ENCODE peak calls at places on chromosomes 3 and 15, in ten cellular contexts. E is ovary, V is A549, K is esophagus muscularis mucosa, G is GM12878, X is sigmoid colon, B is K562, C is stomach, J is transverse colon, Q is H1. T is an unnamed sample.

GRCh38 chr3:142154186-142154585 is 4.8 kb upstream of the TFDP2 start:
- DNase-seq in E (no peak), V (no peak), C (no peak), B (no peak), K (no peak), G (no peak), Q (no peak), X (no peak), J (no peak), T (no peak)

GRCh38 chr15:41288464-41288863 is 43.9 kb downstream of the OIP5 start:
- DNase-seq in E (no peak), Q (no peak), K (no peak), C (no peak), X (no peak), J (no peak), G (no peak), V (no peak), B (no peak), T (no peak)

GRCh38 chr3:192566706-192567290 is 160.5 kb downstream of the FGF12 start:
- DNase-seq in K (no peak), V (peak), B (peak), J (peak), Q (peak), X (peak), G (peak), C (peak), E (peak), T (peak)

GRCh38 chr3:136276049-136276755 is 26.1 kb downstream of the PCCB start:
- DNase-seq in C (no peak), B (no peak), V (no peak), K (no peak), Q (no peak), J (no peak), X (no peak), G (no peak), E (no peak), T (no peak)

GRCh38 chr3:47792699-47793098 is 10.2 kb upstream of the DHX30 start:
- DNase-seq in V (no peak), Q (no peak), J (no peak), B (no peak), C (no peak), X (no peak), E (no peak), G (no peak), K (no peak), T (no peak)

GRCh38 chr3:152460936-152461335 is 192.2 kb downstream of the MBNL1 start:
- DNase-seq in X (no peak), C (no peak), Q (no peak), V (no peak), K (no peak), J (peak), B (no peak), G (no peak), E (no peak), T (no peak)

GRCh38 chr3:190990898-190991297 is 128.4 kb upstream of the GMNC start:
- DNase-seq in B (no peak), V (no peak), C (no peak), X (no peak), E (no peak), K (no peak), Q (no peak), J (no peak), G (no peak), T (no peak)

GRCh38 chr3:79846148-79846933 is 78.5 kb upstream of the ROBO1 start:
- DNase-seq in Q (no peak), K (no peak), E (no peak), J (no peak), C (no peak), V (no peak), B (peak), G (no peak), X (no peak), T (no peak)

GRCh38 chr3:43769097-43769470 is 78.3 kb downstream of the ABHD5 start:
- DNase-seq in J (no peak), E (no peak), Q (no peak), C (no peak), V (no peak), B (no peak), K (no peak), G (no peak), X (no peak), T (no peak)

GRCh38 chr3:79380581-79380980 is 387.2 kb downstream of the ROBO1 start:
- DNase-seq in K (no peak), V (no peak), J (no peak), X (no peak), C (no peak), E (no peak), B (no peak), Q (no peak), G (no peak), T (no peak)

GRCh38 chr15:90623854-90624253 is 93.3 kb upstream of the BLM start:
- DNase-seq in G (no peak), X (no peak), E (no peak), J (no peak), Q (no peak), C (no peak), V (no peak), K (no peak), B (no peak), T (no peak)

GRCh38 chr3:158127250-158128219 is 17.6 kb downstream of the RSRC1 start:
- DNase-seq in Q (no peak), C (no peak), J (no peak), G (no peak), V (no peak), E (no peak), B (peak), K (no peak), X (no peak), T (no peak)

GRCh38 chr15:82571722-82572222 is 31.5 kb upstream of the RPS17 start:
- DNase-seq in G (no peak), B (peak), Q (peak), E (peak), V (no peak), K (no peak), J (peak), X (peak), C (peak), T (peak)

GRCh38 chr3:65048151-65048550 is 360.4 kb upstream of the ADAMTS9 start:
- DNase-seq in V (no peak), E (no peak), X (no peak), J (no peak), C (no peak), K (no peak), Q (no peak), B (no peak), G (no peak), T (no peak)

GRCh38 chr3:66401157-66401550 is 99.7 kb downstream of the LRIG1 start:
- DNase-seq in J (no peak), V (no peak), G (no peak), K (no peak), Q (no peak), B (no peak), E (no peak), X (no peak), C (no peak), T (no peak)

GRCh38 chr3:30548605-30549004 is 57.8 kb upstream of the TGFBR2 start:
- DNase-seq in J (no peak), K (no peak), E (no peak), G (no peak), B (peak), Q (no peak), X (no peak), V (no peak), C (no peak), T (no peak)

GRCh38 chr15:91787198-91787597 is 66.3 kb upstream of the SLCO3A1 start:
- DNase-seq in C (no peak), E (no peak), V (no peak), K (no peak), J (no peak), Q (no peak), B (no peak), G (no peak), X (no peak), T (no peak)

GRCh38 chr15:49589030-49589429 is 31.6 kb downstream of the FAM227B start:
- DNase-seq in K (no peak), C (no peak), G (no peak), V (no peak), X (no peak), Q (no peak), B (no peak), J (no peak), E (no peak), T (no peak)

GRCh38 chr3:129651316-129652202 is 45.1 kb upstream of the PLXND1 start:
- DNase-seq in V (peak), Q (no peak), C (no peak), B (no peak), J (no peak), X (no peak), G (no peak), E (peak), K (no peak), T (no peak)

GRCh38 chr3:3662610-3663009 is 136.6 kb upstream of the LRRN1 start:
- DNase-seq in C (no peak), E (no peak), K (no peak), G (no peak), V (no peak), Q (no peak), J (no peak), B (no peak), X (no peak), T (no peak)

GRCh38 chr15:95097366-95097765 is 866.0 kb downstream of the MCTP2 start:
- DNase-seq in B (no peak), C (no peak), X (no peak), G (no peak), K (no peak), J (no peak), V (no peak), Q (no peak), E (no peak), T (no peak)

GRCh38 chr15:101384276-101384675 is 89.2 kb upstream of the SNRPA1 start:
- DNase-seq in X (no peak), K (no peak), V (no peak), E (no peak), G (no peak), B (no peak), C (no peak), Q (no peak), J (no peak), T (no peak)

GRCh38 chr15:67416891-67417290 is 104.0 kb upstream of the C15orf61 start:
- DNase-seq in G (no peak), X (no peak), V (no peak), Q (no peak), J (no peak), B (no peak), E (no peak), C (no peak), K (no peak), T (no peak)

GRCh38 chr3:188706176-188706575 is 465.6 kb upstream of the TPRG1 start:
- DNase-seq in G (no peak), X (no peak), J (no peak), E (no peak), K (no peak), V (no peak), Q (no peak), C (no peak), B (no peak), T (no peak)

GRCh38 chr15:85412956-85413854 is 32.8 kb downstream of the AKAP13 start:
- DNase-seq in X (peak), E (no peak), J (peak), G (peak), B (no peak), V (peak), C (peak), Q (peak), K (no peak), T (peak)

GRCh38 chr15:53522878-53523455 is 236.5 kb downstream of the WDR72 start:
- DNase-seq in E (no peak), J (no peak), Q (no peak), K (no peak), V (no peak), B (no peak), C (no peak), X (no peak), G (no peak), T (no peak)

GRCh38 chr3:16665282-16665741 is 60.1 kb upstream of the DAZL start:
- DNase-seq in B (peak), X (no peak), E (no peak), Q (no peak), G (no peak), J (peak), K (no peak), C (no peak), V (peak), T (no peak)

GRCh38 chr15:64134322-64134829 is 17.2 kb upstream of the SNX22 start:
- DNase-seq in X (peak), Q (no peak), V (no peak), G (no peak), E (peak), K (no peak), B (no peak), J (no peak), C (peak), T (no peak)

GRCh38 chr15:39066677-39067076 is 502.1 kb upstream of the RASGRP1 start:
- DNase-seq in J (no peak), G (no peak), Q (no peak), E (no peak), V (no peak), B (no peak), K (no peak), X (no peak), C (no peak), T (no peak)

GRCh38 chr3:183378951-183379350 is 49.5 kb downstream of the MCF2L2 start:
- DNase-seq in B (no peak), E (no peak), Q (no peak), K (no peak), V (no peak), G (no peak), J (no peak), X (no peak), C (no peak), T (no peak)

GRCh38 chr15:81722982-81723381 is 322.8 kb downstream of the MEX3B start:
- DNase-seq in Q (no peak), E (no peak), J (no peak), K (no peak), G (no peak), X (no peak), V (no peak), B (no peak), C (no peak), T (no peak)

GRCh38 chr15:38072507-38073277 is 138.3 kb downstream of the TMCO5A start:
- DNase-seq in Q (peak), E (peak), C (peak), B (peak), G (no peak), X (peak), J (peak), V (peak), K (no peak), T (peak)

GRCh38 chr15:88649286-88649733 is 10.5 kb downstream of the ISG20 start:
- DNase-seq in E (no peak), K (no peak), G (no peak), J (peak), B (no peak), C (peak), V (no peak), Q (no peak), X (peak), T (peak)

GRCh38 chr3:119831022-119831421 is 49.1 kb downstream of the NR1I2 start:
- DNase-seq in X (no peak), E (no peak), K (no peak), J (no peak), C (no peak), V (no peak), B (no peak), Q (no peak), G (no peak), T (no peak)
- TF ChIP-seq EP300 in X (no peak), E (no peak), K (no peak), J (no peak), C (no peak), V (no peak), B (no peak), Q (no peak), G (no peak), T (no peak)

GRCh38 chr3:54215521-54215920 is 93.2 kb downstream of the CACNA2D3 start:
- DNase-seq in J (no peak), C (no peak), Q (no peak), E (no peak), X (no peak), G (no peak), B (no peak), K (no peak), V (no peak), T (no peak)

GRCh38 chr3:54213910-54214309 is 91.6 kb downstream of the CACNA2D3 start:
- DNase-seq in E (no peak), J (no peak), K (no peak), Q (no peak), G (no peak), X (no peak), C (no peak), V (peak), B (no peak), T (no peak)

GRCh38 chr3:54212723-54213122 is 90.4 kb downstream of the CACNA2D3 start:
- DNase-seq in C (no peak), B (no peak), Q (no peak), V (no peak), J (no peak), K (no peak), X (no peak), G (no peak), E (no peak), T (no peak)

GRCh38 chr3:54206874-54207273 is 84.5 kb downstream of the CACNA2D3 start:
- DNase-seq in C (no peak), K (no peak), B (no peak), X (no peak), V (no peak), G (no peak), E (no peak), J (no peak), Q (no peak), T (no peak)

DNA sequence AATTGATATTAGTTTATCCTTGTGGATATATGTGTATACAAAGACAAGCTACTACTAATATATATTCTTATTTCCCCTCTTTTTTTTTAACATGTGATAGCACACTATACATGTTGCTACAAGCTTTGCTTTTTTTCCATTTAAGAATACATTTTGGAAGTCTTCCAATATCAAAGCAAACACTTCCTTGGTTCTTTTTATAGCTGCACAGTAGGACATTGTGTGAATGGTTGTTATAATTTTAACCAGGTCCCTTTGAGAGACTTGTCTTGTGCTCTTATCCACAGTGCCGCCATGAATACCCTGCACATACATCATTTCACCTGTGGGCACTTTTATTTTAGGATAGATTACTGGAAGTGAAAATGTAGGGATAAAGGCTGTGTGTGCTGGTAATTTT is 88.7 kb downstream of the CACNA2D3 start:
- DNase-seq in G (no peak), K (no peak), Q (no peak), X (no peak), E (no peak), B (no peak), V (no peak), J (no peak), C (no peak), T (no peak)
- TF ChIP-seq EP300 in G (no peak), K (no peak), Q (no peak), X (no peak), E (no peak), B (no peak), V (no peak), J (no peak), C (no peak), T (no peak)

GRCh38 chr3:184889312-184889904 is 77.4 kb downstream of the VPS8 start:
- DNase-seq in C (no peak), J (no peak), K (no peak), X (no peak), V (no peak), G (no peak), B (no peak), E (no peak), Q (no peak), T (no peak)
- TF ChIP-seq EP300 in C (no peak), J (no peak), K (no peak), X (no peak), V (no peak), G (no peak), B (no peak), E (no peak), Q (no peak), T (no peak)

DNA sequence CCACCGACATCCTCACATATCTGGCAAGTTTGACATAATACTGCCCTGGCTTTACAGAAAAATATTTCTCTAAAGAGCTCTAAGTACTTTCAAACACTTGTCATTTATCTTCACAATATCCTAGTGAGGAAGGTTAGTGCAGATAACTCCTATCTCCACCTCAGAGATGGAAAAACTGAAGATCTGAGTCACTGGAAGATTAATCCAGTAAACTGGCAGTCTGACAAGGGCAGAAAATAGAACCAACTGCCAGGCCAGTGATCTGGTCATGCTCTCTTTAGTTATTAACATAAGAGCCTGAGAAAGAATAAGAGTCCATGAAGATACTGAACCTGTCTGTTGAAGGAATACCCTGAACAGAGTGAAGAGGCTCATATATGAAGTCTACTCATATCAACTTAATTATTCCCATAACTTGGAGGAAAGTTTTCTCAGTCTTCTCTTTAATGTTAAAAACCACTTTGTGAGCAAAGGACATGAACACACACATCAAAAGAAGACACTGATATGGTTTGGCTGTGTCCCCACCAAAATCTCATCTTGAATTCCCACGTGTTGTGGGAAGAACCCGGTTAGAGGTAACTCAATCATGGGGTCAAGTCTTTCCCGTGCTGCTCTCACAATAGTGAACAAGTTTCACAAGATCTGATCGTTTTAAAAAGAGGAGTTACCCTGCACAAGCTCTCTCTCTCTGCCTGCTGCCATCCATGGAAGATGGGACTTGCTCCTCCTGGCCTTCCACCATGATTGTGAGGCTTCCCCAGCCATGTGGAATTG is 61.4 kb downstream of the GOLIM4 start:
- DNase-seq in E (no peak), B (peak), K (no peak), G (no peak), X (no peak), C (no peak), J (no peak), Q (no peak), V (no peak), T (peak)
- TF ChIP-seq EP300 in E (no peak), B (peak), K (no peak), G (no peak), X (no peak), C (no peak), J (no peak), Q (no peak), V (no peak), T (no peak)

GRCh38 chr3:50339485-50340196 is 995 bp downstream of the RASSF1 start:
- DNase-seq in B (no peak), V (no peak), Q (no peak), X (no peak), G (no peak), J (no peak), C (no peak), E (no peak), K (no peak), T (no peak)
- TF ChIP-seq EP300 in B (no peak), V (no peak), Q (no peak), X (no peak), G (no peak), J (no peak), C (no peak), E (no peak), K (no peak), T (no peak)

T was measured in tibial nerve.